ENCODE peak calls at places on chromosomes 1 and 21, in eight cellular contexts. U, G, J, B, P, M, I and L are unnamed samples.

GRCh38 chr1:25194576-25195020 is 37.7 kb downstream of the SYF2 start:
- DNase-seq in U (no peak), G (no peak), J (no peak), B (peak; percentile 91), P (no peak), M (no peak), I (no peak), L (no peak)

GRCh38 chr1:112998592-112999235 is 42.7 kb upstream of the SLC16A1 start:
- DNase-seq in U (peak; percentile 68), G (no peak), J (peak; percentile 71), B (peak; percentile 58), P (peak; percentile 26), M (no peak), I (no peak), L (no peak)

GRCh38 chr1:99558539-99558938 is 87.4 kb upstream of the PALMD start:
- DNase-seq in U (no peak), G (no peak), J (peak; percentile 75), B (no peak), P (no peak), M (no peak), I (no peak), L (no peak)

GRCh38 chr1:26168410-26169167 is at the start of gene C1orf232:
- DNase-seq in U (no peak), G (peak; percentile 81), J (no peak), B (no peak), P (no peak), M (no peak), I (no peak), L (no peak)

GRCh38 chr1:21262282-21263051 is 27.8 kb downstream of the ECE1 start:
- DNase-seq in U (peak; percentile 99), G (peak; percentile 50), J (peak; percentile 95), B (no peak), P (peak; percentile 85), M (no peak), I (no peak), L (no peak)

GRCh38 chr21:45639206-45640000 is 4.1 kb upstream of the PCBP3 start:
- DNase-seq in U (peak; percentile 10), G (no peak), J (no peak), B (no peak), P (no peak), M (no peak), I (no peak), L (no peak)

GRCh38 chr1:160428655-160429054 is 28.3 kb downstream of the VANGL2 start:
- DNase-seq in U (peak; percentile 59), G (peak; percentile 49), J (peak; percentile 47), B (no peak), P (peak; percentile 74), M (peak; percentile 16), I (no peak), L (no peak)

GRCh38 chr1:71921935-71922559 is 360.3 kb downstream of the NEGR1 start:
- DNase-seq in U (no peak), G (no peak), J (no peak), B (no peak), P (no peak), M (no peak), I (no peak), L (no peak)

GRCh38 chr1:169111472-169111871 is 5.0 kb downstream of the ATP1B1 start:
- DNase-seq in U (no peak), G (no peak), J (no peak), B (no peak), P (no peak), M (no peak), I (no peak), L (no peak)

GRCh38 chr1:59278780-59279354 is 18.0 kb upstream of the FGGY start:
- DNase-seq in U (no peak), G (no peak), J (no peak), B (no peak), P (no peak), M (no peak), I (no peak), L (no peak)

GRCh38 chr21:35058058-35058457 is 9.0 kb upstream of the RUNX1 start:
- DNase-seq in U (no peak), G (no peak), J (no peak), B (no peak), P (no peak), M (no peak), I (no peak), L (no peak)

GRCh38 chr1:64846573-64847430 is 101.9 kb downstream of the RAVER2 start:
- DNase-seq in U (no peak), G (no peak), J (no peak), B (no peak), P (no peak), M (no peak), I (no peak), L (no peak)

GRCh38 chr1:209404577-209404976 is 178.9 kb upstream of the CAMK1G start:
- DNase-seq in U (no peak), G (peak; percentile 19), J (no peak), B (no peak), P (no peak), M (no peak), I (no peak), L (peak; percentile 65)

GRCh38 chr1:225668222-225668621 is 15.3 kb upstream of the ENAH start:
- DNase-seq in U (no peak), G (no peak), J (no peak), B (no peak), P (no peak), M (no peak), I (no peak), L (no peak)

GRCh38 chr21:33238565-33239255 is 9.0 kb downstream of the IFNAR2 start:
- DNase-seq in U (no peak), G (no peak), J (no peak), B (no peak), P (no peak), M (no peak), I (no peak), L (no peak)

DNA sequence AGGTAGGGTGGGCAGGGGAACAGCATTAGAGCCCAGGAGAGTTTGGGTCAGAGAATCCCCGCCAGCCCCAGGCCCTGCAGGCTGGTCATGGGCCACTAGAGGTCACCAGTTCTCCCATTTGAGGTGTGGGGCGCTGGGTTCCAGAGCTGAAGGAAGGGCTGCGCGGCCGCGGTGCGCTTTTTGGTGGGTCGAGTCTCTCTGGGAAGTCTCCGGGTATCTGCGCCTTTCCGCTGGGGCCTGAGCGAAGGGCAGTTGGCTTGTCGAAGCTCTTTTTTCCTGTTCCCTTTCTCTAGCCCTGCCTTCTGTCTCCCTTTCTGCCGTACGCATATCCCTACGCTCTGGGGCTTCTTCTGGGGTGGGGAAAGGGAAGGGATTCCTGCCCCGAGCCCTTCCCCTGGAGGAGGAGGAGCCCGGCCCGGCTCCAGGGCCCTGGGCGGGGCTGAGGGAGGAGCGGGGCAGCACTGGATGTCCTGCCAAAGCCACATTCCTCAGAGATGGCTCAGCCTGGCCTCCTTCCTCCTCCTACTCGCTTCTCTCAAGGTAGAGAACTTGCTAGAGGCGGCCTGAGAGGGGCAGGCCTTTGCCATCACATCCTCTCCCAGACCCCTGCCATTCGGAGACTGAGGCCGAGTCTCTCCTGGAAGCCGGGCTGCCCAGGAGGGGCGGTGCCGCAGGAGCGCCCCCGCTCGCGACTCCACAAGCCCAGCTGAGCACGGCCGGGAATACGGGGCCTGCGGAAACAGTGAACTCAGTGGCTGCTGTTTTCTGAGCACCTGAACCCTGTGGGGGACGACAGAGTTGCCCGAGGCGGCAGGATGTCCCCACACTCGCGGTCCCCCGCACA is 12.0 kb downstream of the ADAMTSL4 start:
- DNase-seq in U (peak; percentile 99), G (peak; percentile 96), J (peak; percentile 99), B (peak; percentile 96), P (peak; percentile 99), M (peak; percentile 94), I (peak; percentile 92), L (peak; percentile 94)
- H3K4me1 ChIP-seq in U (peaks cover 62% of the 10 kb centered on the region), G (peaks cover 27% of the 10 kb centered on the region), J (peaks cover 26% of the 10 kb centered on the region), B (peaks cover 45% of the 10 kb centered on the region), P (peaks cover 8% of the 10 kb centered on the region), M (peaks cover 42% of the 10 kb centered on the region), I (peaks cover 27% of the 10 kb centered on the region), L (peaks cover 43% of the 10 kb centered on the region)

DNA sequence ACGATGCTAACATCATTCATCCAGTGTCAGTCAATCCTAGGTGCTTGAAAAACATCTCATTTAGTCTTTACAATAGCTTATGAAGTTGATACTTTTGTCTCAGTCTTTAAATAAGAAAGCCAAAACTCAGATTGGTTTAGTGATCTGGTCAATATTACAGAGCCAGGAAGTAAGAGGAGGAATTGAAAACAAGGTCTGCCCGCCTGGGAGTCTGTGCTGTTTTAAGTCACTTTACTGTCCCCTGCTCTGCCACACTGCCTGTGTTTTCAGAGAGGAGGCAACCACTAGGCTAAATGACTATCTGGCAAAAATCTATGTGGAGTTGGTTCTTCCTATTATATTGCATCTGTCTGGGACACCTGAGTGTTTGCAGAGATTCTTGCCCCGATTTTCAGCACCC is 62.3 kb downstream of the ST6GALNAC3 start:
- DNase-seq in U (no peak), G (no peak), J (no peak), B (no peak), P (no peak), M (no peak), I (no peak), L (no peak)
- H3K4me2 ChIP-seq in U (no peak overlapping the region), G (no peak overlapping the region), J (no peak overlapping the region), B (no peak overlapping the region), P (no peak overlapping the region), M (no peak overlapping the region), I (no peak overlapping the region), L (no peak overlapping the region)

GRCh38 chr1:41436281-41437010 is 48.0 kb downstream of the EDN2 start:
- DNase-seq in U (no peak), G (no peak), J (no peak), B (no peak), P (peak; percentile 85), M (no peak), I (no peak), L (no peak)

GRCh38 chr1:41434306-41434705 is 50.2 kb downstream of the EDN2 start:
- DNase-seq in U (no peak), G (no peak), J (no peak), B (no peak), P (peak; percentile 65), M (no peak), I (no peak), L (no peak)

GRCh38 chr1:41433501-41433900 is 51.0 kb downstream of the EDN2 start:
- DNase-seq in U (no peak), G (no peak), J (no peak), B (no peak), P (peak; percentile 42), M (no peak), I (no peak), L (no peak)

GRCh38 chr1:41435570-41436178 is 48.8 kb downstream of the EDN2 start:
- DNase-seq in U (peak; percentile 58), G (peak; percentile 86), J (no peak), B (no peak), P (peak; percentile 98), M (no peak), I (peak; percentile 50), L (peak; percentile 70)

GRCh38 chr1:41434748-41435449 is 49.6 kb downstream of the EDN2 start:
- DNase-seq in U (no peak), G (no peak), J (no peak), B (no peak), P (no peak), M (no peak), I (no peak), L (no peak)
- H3K4me3 ChIP-seq in U (no peak overlapping the region), G (no peak overlapping the region), J (no peak overlapping the region), B (no peak overlapping the region), P (no peak overlapping the region), M (no peak overlapping the region), I (no peak overlapping the region), L (no peak overlapping the region)

DNA sequence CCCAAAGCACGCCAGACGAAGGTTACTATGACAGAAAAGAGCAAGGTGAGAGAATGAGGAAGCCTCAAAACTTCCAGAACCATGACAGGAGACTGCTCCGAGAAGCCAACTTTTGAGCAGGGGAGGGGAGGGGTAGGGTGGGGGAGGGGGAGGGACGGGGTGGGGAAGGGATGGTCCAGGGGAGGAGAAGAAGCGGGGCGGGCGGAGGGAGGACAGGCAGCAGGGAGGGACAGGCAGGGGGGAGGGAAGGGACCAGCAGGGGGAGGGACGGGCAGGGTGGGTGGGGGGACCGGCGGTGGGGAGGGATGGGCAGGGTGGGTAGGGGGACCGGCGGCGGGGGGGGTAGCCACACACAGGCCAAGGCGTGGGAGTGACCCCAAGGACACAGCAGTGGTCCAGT is 2.0 kb downstream of the INTS11 start:
- DNase-seq in U (no peak), G (no peak), J (no peak), B (no peak), P (no peak), M (no peak), I (no peak), L (no peak)
- H3K4me1 ChIP-seq in U (peaks cover 66% of the 10 kb centered on the region), G (peaks cover 4% of the 10 kb centered on the region), J (peaks cover 15% of the 10 kb centered on the region), B (peaks cover 33% of the 10 kb centered on the region), P (no peaks in the 10 kb centered on the region), M (peaks cover 30% of the 10 kb centered on the region), I (peaks cover 16% of the 10 kb centered on the region), L (peaks cover 32% of the 10 kb centered on the region)